ENCODE peak calls at places on chromosomes 2 and 18, in four cellular contexts. H, Y, L and K are unnamed samples.

GRCh38 chr2:68251855-68252406 is 401 bp downstream of the PPP3R1 start:
- DNase-seq in H (peak; percentile 41), Y (peak; percentile 53), L (no peak), K (peak; percentile 37)

GRCh38 chr2:219118504-219118903 is 42.1 kb downstream of the NHEJ1 start:
- DNase-seq in H (no peak), L (no peak), Y (no peak), K (no peak)

GRCh38 chr2:177147834-177148233 is 64.8 kb upstream of the HNRNPA3 start:
- DNase-seq in L (no peak), Y (no peak), H (no peak), K (no peak)

GRCh38 chr18:13139885-13140450 is 78.6 kb upstream of the LDLRAD4 start:
- DNase-seq in L (no peak), Y (no peak), H (no peak), K (no peak)

GRCh38 chr2:36618381-36618780 is 20.4 kb upstream of the FEZ2 start:
- DNase-seq in L (peak; percentile 9), H (peak; percentile 58), Y (no peak), K (peak; percentile 50)

GRCh38 chr2:191636235-191636543 is 41.7 kb upstream of the NABP1 start:
- DNase-seq in L (peak; percentile 81), H (no peak), Y (no peak), K (no peak)

GRCh38 chr2:71746946-71747501 is 293.7 kb downstream of the DYSF start:
- DNase-seq in Y (no peak), H (no peak), L (no peak), K (no peak)

GRCh38 chr2:165198181-165198580 is 5.7 kb downstream of the SCN3A start:
- DNase-seq in L (no peak), H (no peak), Y (no peak), K (no peak)

GRCh38 chr2:127305985-127306585 is 12.1 kb upstream of the ERCC3 start:
- DNase-seq in Y (no peak), L (no peak), H (no peak), K (no peak)

GRCh38 chr2:237699870-237700582 is 72.6 kb downstream of the LRRFIP1 start:
- DNase-seq in L (no peak), Y (no peak), H (no peak), K (no peak)

GRCh38 chr2:102063360-102063947 is 71.7 kb downstream of the IL1R2 start:
- DNase-seq in H (no peak), L (no peak), Y (no peak), K (no peak)

GRCh38 chr2:188181439-188181838 is 110.2 kb upstream of the GULP1 start:
- DNase-seq in H (no peak), Y (no peak), L (peak; percentile 8), K (no peak)

GRCh38 chr2:17030070-17030469 is 364.4 kb upstream of the CYRIA start:
- DNase-seq in L (no peak), H (no peak), Y (no peak), K (no peak)

GRCh38 chr2:18404708-18405107 is 155.7 kb downstream of the RDH14 start:
- DNase-seq in L (no peak), Y (no peak), H (no peak), K (no peak)

GRCh38 chr2:23757686-23758433 is 169.1 kb downstream of the ATAD2B start:
- DNase-seq in L (peak; percentile 32), H (no peak), Y (no peak), K (no peak)

GRCh38 chr18:801137-801536 is 10.9 kb downstream of the YES1 start:
- DNase-seq in Y (no peak), H (no peak), L (no peak), K (no peak)

GRCh38 chr18:59357928-59358327 is 1.1 kb downstream of the LMAN1 start:
- DNase-seq in H (no peak), L (peak; percentile 25), Y (peak; percentile 7), K (no peak)

GRCh38 chr2:64698668-64699444 is 45.1 kb upstream of the SERTAD2 start:
- DNase-seq in Y (no peak), H (no peak), L (peak; percentile 14), K (peak; percentile 72)

GRCh38 chr2:236972491-236973379 is 113.0 kb upstream of the COPS8 start:
- DNase-seq in H (peak; percentile 69), L (no peak), Y (no peak), K (no peak)

GRCh38 chr2:203534486-203535077 is 519 bp downstream of the RAPH1 start:
- DNase-seq in H (no peak), Y (peak; percentile 56), L (peak; percentile 4), K (no peak)

GRCh38 chr2:76953733-76954347 is 568.3 kb downstream of the LRRTM4 start:
- DNase-seq in Y (no peak), H (peak; percentile 50), L (peak; percentile 48), K (no peak)

GRCh38 chr2:20485989-20486388 is 39.1 kb downstream of the RHOB start:
- DNase-seq in H (no peak), L (no peak), Y (no peak), K (no peak)

GRCh38 chr2:228040995-228041394 is 140.5 kb downstream of the SPHKAP start:
- DNase-seq in Y (no peak), L (no peak), H (no peak), K (no peak)

GRCh38 chr2:20633001-20633400 is 17.9 kb downstream of the HS1BP3 start:
- DNase-seq in Y (no peak), H (no peak), L (no peak), K (no peak)

GRCh38 chr2:130328710-130329109 is 14.0 kb upstream of the IMP4 start:
- DNase-seq in H (peak; percentile 74), Y (no peak), L (no peak), K (no peak)

GRCh38 chr2:47205576-47206141 is 50.6 kb upstream of the STPG4 start:
- DNase-seq in L (no peak), Y (no peak), H (no peak), K (no peak)

GRCh38 chr18:77066689-77067088 is 65.9 kb downstream of the MBP start:
- DNase-seq in Y (no peak), L (no peak), H (no peak), K (no peak)

GRCh38 chr2:44944102-44944951 is 2.8 kb downstream of the SIX3 start:
- DNase-seq in L (no peak), Y (no peak), H (no peak), K (no peak)

GRCh38 chr2:9264301-9264700 is 57.7 kb downstream of the ASAP2 start:
- DNase-seq in H (no peak), L (no peak), Y (no peak), K (no peak)

GRCh38 chr18:12092398-12093229 is 1.0 kb upstream of the ANKRD62 start:
- DNase-seq in H (peak; percentile 52), L (peak; percentile 53), Y (no peak), K (peak; percentile 69)

GRCh38 chr2:68880213-68880612 is 9.0 kb upstream of the BMP10 start:
- DNase-seq in L (no peak), Y (no peak), H (no peak), K (no peak)

GRCh38 chr18:30623401-30624065 is 419.0 kb downstream of the DSC3 start:
- DNase-seq in L (no peak), H (no peak), Y (no peak), K (no peak)

GRCh38 chr2:44776924-44777480 is 164.5 kb upstream of the SIX3 start:
- DNase-seq in Y (no peak), L (no peak), H (no peak), K (no peak)

GRCh38 chr18:10015941-10016819 is 102.4 kb downstream of the VAPA start:
- DNase-seq in Y (no peak), L (no peak), H (no peak), K (no peak)

GRCh38 chr2:149000168-149000938 is 38.1 kb upstream of the LYPD6B start:
- DNase-seq in H (no peak), L (no peak), Y (no peak), K (peak; percentile 20)

GRCh38 chr18:58268849-58269248 is 224.8 kb downstream of the NEDD4L start:
- DNase-seq in H (no peak), L (peak; percentile 62), Y (no peak), K (no peak)

GRCh38 chr2:182668671-182669070 is 47.4 kb upstream of the DNAJC10 start:
- DNase-seq in H (peak; percentile 75), L (peak; percentile 20), Y (no peak), K (no peak)